ENCODE peak calls at places on chromosomes 1 and 21, in four cellular contexts. S, V, K and C are unnamed samples.

GRCh38 chr1:182350839-182351238 is 40.8 kb downstream of the GLUL start:
- DNase-seq in S (no peak), V (no peak), K (no peak), C (peak)

GRCh38 chr1:33361553-33362262 is 40.8 kb upstream of the A3GALT2 start:
- DNase-seq in V (no peak), K (no peak), S (no peak), C (no peak)

GRCh38 chr1:156840880-156841279 is 18.0 kb downstream of the INSRR start:
- DNase-seq in V (no peak), S (no peak), K (no peak), C (no peak)

GRCh38 chr1:53946252-53947171 is at the start of gene LRRC42:
- DNase-seq in K (no peak), S (peak), V (no peak), C (no peak)

GRCh38 chr1:6171546-6172124 is 8.5 kb downstream of the CHD5 start:
- DNase-seq in K (no peak), S (no peak), V (no peak), C (no peak)

GRCh38 chr1:3078421-3078820 is 9.4 kb downstream of the PRDM16 start:
- DNase-seq in V (no peak), K (peak), S (no peak), C (no peak)

GRCh38 chr1:116316373-116316772 is 56.7 kb upstream of the ATP1A1 start:
- DNase-seq in K (no peak), S (no peak), V (no peak), C (no peak)

GRCh38 chr1:221887091-221887746 is 145.3 kb upstream of the DUSP10 start:
- DNase-seq in K (peak), V (no peak), S (peak), C (peak)

GRCh38 chr1:205353612-205354011 is 3.1 kb downstream of the KLHDC8A start:
- DNase-seq in S (no peak), K (no peak), V (no peak), C (no peak)

GRCh38 chr1:229223498-229223897 is 47.4 kb upstream of the RAB4A start:
- DNase-seq in S (no peak), K (no peak), V (no peak), C (no peak)

GRCh38 chr1:180548686-180549326 is 10.0 kb upstream of the OVAAL start:
- DNase-seq in K (no peak), S (no peak), V (no peak), C (no peak)

GRCh38 chr21:26966360-26966977 is 419 bp downstream of the ADAMTS5 start:
- DNase-seq in S (peak), K (peak), V (peak), C (no peak)

GRCh38 chr1:37561794-37562132 is 5.0 kb downstream of the DNALI1 start:
- DNase-seq in S (peak), V (peak), K (no peak), C (no peak)

GRCh38 chr1:241423541-241424479 is 66.8 kb upstream of the RGS7 start:
- DNase-seq in K (peak), V (no peak), S (peak), C (no peak)

GRCh38 chr1:58773406-58773840 is 10.4 kb downstream of the JUN start:
- DNase-seq in K (peak), V (peak), S (no peak), C (no peak)

GRCh38 chr1:15777913-15778707 is 19.5 kb downstream of the FBLIM1 start:
- DNase-seq in K (no peak), S (no peak), V (no peak), C (no peak)

GRCh38 chr1:247407180-247407616 is 8.8 kb upstream of the NLRP3 start:
- DNase-seq in S (no peak), V (peak), K (no peak), C (no peak)

GRCh38 chr1:109963864-109964263 is 20.7 kb upstream of the AHCYL1 start:
- DNase-seq in K (peak), S (no peak), V (no peak), C (no peak)

GRCh38 chr21:25934771-25935224 is 200.0 kb downstream of the GABPA start:
- DNase-seq in K (peak), S (peak), V (peak), C (no peak)

GRCh38 chr1:156154317-156154749 is 948 bp downstream of the SEMA4A start:
- DNase-seq in V (peak), S (no peak), K (no peak), C (no peak)

GRCh38 chr1:21663951-21664805 is 5.0 kb downstream of the RAP1GAP start:
- DNase-seq in V (peak), S (no peak), K (no peak), C (no peak)

GRCh38 chr1:64304744-64305143 is 101.3 kb downstream of the UBE2U start:
- DNase-seq in V (no peak), K (peak), S (no peak), C (no peak)

GRCh38 chr1:115929846-115930245 is 46.5 kb upstream of the SLC22A15 start:
- DNase-seq in K (peak), S (peak), V (no peak), C (no peak)

GRCh38 chr1:118028267-118028666 is 98.7 kb downstream of the WDR3 start:
- DNase-seq in V (no peak), S (no peak), K (no peak), C (no peak)

GRCh38 chr1:169563019-169563615 is 23.2 kb downstream of the F5 start:
- DNase-seq in K (no peak), V (no peak), S (no peak), C (no peak)

GRCh38 chr1:208668991-208669390 is 424.8 kb upstream of the PLXNA2 start:
- DNase-seq in V (no peak), K (no peak), S (peak), C (peak)

GRCh38 chr1:153615406-153615805 is 719 bp downstream of the S100A14 start:
- DNase-seq in S (no peak), K (no peak), V (no peak), C (no peak)

GRCh38 chr1:30976143-30976542 is 67.6 kb upstream of the SDC3 start:
- DNase-seq in K (peak), S (peak), V (no peak), C (no peak)

GRCh38 chr1:38336961-38337360 is 290.4 kb upstream of the POU3F1 start:
- DNase-seq in S (no peak), V (no peak), K (no peak), C (peak)

GRCh38 chr1:68479501-68479900 is 17.4 kb downstream of the DEPDC1 start:
- DNase-seq in S (no peak), K (no peak), V (no peak), C (no peak)

GRCh38 chr1:223780318-223780717 is 65.4 kb downstream of the TP53BP2 start:
- DNase-seq in S (no peak), V (no peak), K (no peak), C (no peak)

GRCh38 chr1:204560590-204560989 is 44.4 kb downstream of the MDM4 start:
- DNase-seq in S (peak), K (peak), V (no peak), C (no peak)

GRCh38 chr1:27634982-27635362 is at the start of gene FGR:
- DNase-seq in S (no peak), V (peak), K (no peak), C (no peak)

GRCh38 chr1:34988581-34988980 is 3.4 kb upstream of the TMEM35B start:
- DNase-seq in S (no peak), K (no peak), V (no peak), C (no peak)

GRCh38 chr1:161730050-161730564 is 8.8 kb downstream of the FCRLB start:
- DNase-seq in V (peak), S (peak), K (peak), C (no peak)

GRCh38 chr21:15367061-15367626 is 302.3 kb upstream of the NRIP1 start:
- DNase-seq in S (no peak), V (no peak), K (no peak), C (no peak)

GRCh38 chr1:81912383-81912782 is 111.6 kb downstream of the ADGRL2 start:
- DNase-seq in S (no peak), K (no peak), V (no peak), C (no peak)

GRCh38 chr1:183506561-183506960 is 34.3 kb downstream of the SMG7 start:
- DNase-seq in V (no peak), K (peak), S (no peak), C (no peak)

GRCh38 chr1:235225299-235225698 is 64.2 kb upstream of the RBM34 start:
- DNase-seq in S (no peak), K (no peak), V (no peak), C (no peak)

GRCh38 chr1:116711061-116711582 is 43.1 kb upstream of the CD2 start:
- DNase-seq in K (no peak), V (no peak), S (no peak), C (no peak)